ENCODE peak calls at places on chromosomes 6 and 20, in eight cellular contexts. H, Q, E, R, P, S, K and W are unnamed samples.

GRCh38 chr20:60497298-60497697 is 539.1 kb downstream of the CDH26 start:
- DNase-seq in H (no peak), Q (no peak), E (no peak), R (no peak), P (no peak), S (no peak), K (no peak), W (no peak)

GRCh38 chr6:71028236-71028876 is 71.5 kb upstream of the B3GAT2 start:
- DNase-seq in H (no peak), Q (no peak), E (peak), R (no peak), P (no peak), S (no peak), K (no peak), W (no peak)

GRCh38 chr20:25257130-25257529 is 9.2 kb downstream of the PYGB start:
- DNase-seq in H (no peak), Q (peak), E (no peak), R (no peak), P (no peak), S (no peak), K (no peak), W (no peak)

GRCh38 chr20:2338702-2339101 is 42.0 kb upstream of the TGM6 start:
- DNase-seq in H (no peak), Q (no peak), E (no peak), R (no peak), P (no peak), S (no peak), K (no peak), W (no peak)

GRCh38 chr6:156250593-156250992 is 526.6 kb upstream of the ARID1B start:
- DNase-seq in H (no peak), Q (no peak), E (no peak), R (no peak), P (no peak), S (no peak), K (no peak), W (no peak)

GRCh38 chr6:141103246-141103645 is 1029.5 kb upstream of the GJE1 start:
- DNase-seq in H (peak), Q (no peak), E (peak), R (peak), P (no peak), S (no peak), K (peak), W (no peak)

GRCh38 chr6:43716099-43716498 is 28.5 kb upstream of the MRPS18A start:
- DNase-seq in H (peak), Q (no peak), E (no peak), R (no peak), P (peak), S (no peak), K (no peak), W (no peak)

GRCh38 chr6:33814663-33814985 is 10.8 kb upstream of the MLN start:
- DNase-seq in H (no peak), Q (no peak), E (no peak), R (no peak), P (no peak), S (no peak), K (no peak), W (no peak)

GRCh38 chr6:24357336-24358218 is at the start of gene DCDC2:
- DNase-seq in H (peak), Q (peak), E (peak), R (no peak), P (peak), S (peak), K (no peak), W (peak)

GRCh38 chr6:110939429-110939828 is 19.1 kb upstream of the GTF3C6 start:
- DNase-seq in H (no peak), Q (no peak), E (no peak), R (no peak), P (no peak), S (no peak), K (no peak), W (no peak)

GRCh38 chr20:56624786-56625681 is 4.1 kb upstream of the TFAP2C start:
- DNase-seq in H (no peak), Q (no peak), E (no peak), R (no peak), P (no peak), S (no peak), K (no peak), W (peak)

GRCh38 chr6:25022140-25022553 is 86.4 kb upstream of the RIPOR2 start:
- DNase-seq in H (peak), Q (no peak), E (no peak), R (no peak), P (no peak), S (no peak), K (no peak), W (no peak)

GRCh38 chr20:31667315-31668285 is 29.9 kb downstream of the COX4I2 start:
- DNase-seq in H (no peak), Q (no peak), E (no peak), R (no peak), P (no peak), S (no peak), K (no peak), W (no peak)

GRCh38 chr6:136696783-136697364 is 95.4 kb downstream of the MAP3K5 start:
- DNase-seq in H (no peak), Q (no peak), E (peak), R (no peak), P (no peak), S (no peak), K (peak), W (no peak)

GRCh38 chr20:55544638-55545037 is 460.7 kb downstream of the CBLN4 start:
- DNase-seq in H (no peak), Q (no peak), E (no peak), R (no peak), P (no peak), S (no peak), K (no peak), W (no peak)

GRCh38 chr6:111423960-111424846 is 58.8 kb downstream of the REV3L start:
- DNase-seq in H (peak), Q (no peak), E (peak), R (no peak), P (no peak), S (no peak), K (peak), W (peak)

GRCh38 chr6:129460151-129460550 is 249.8 kb downstream of the ARHGAP18 start:
- DNase-seq in H (no peak), Q (no peak), E (no peak), R (no peak), P (no peak), S (no peak), K (no peak), W (no peak)

GRCh38 chr6:133503330-133503729 is 262.2 kb downstream of the EYA4 start:
- DNase-seq in H (peak), Q (no peak), E (no peak), R (no peak), P (no peak), S (no peak), K (no peak), W (no peak)

GRCh38 chr20:47208534-47209174 is 147.8 kb downstream of the ZMYND8 start:
- DNase-seq in H (no peak), Q (no peak), E (no peak), R (no peak), P (no peak), S (no peak), K (no peak), W (no peak)

GRCh38 chr6:291697-292505 is at the start of gene DUSP22:
- DNase-seq in H (peak), Q (peak), E (no peak), R (peak), P (peak), S (no peak), K (no peak), W (peak)

GRCh38 chr6:37027036-37027720 is 21.7 kb downstream of the FGD2 start:
- DNase-seq in H (no peak), Q (no peak), E (no peak), R (no peak), P (no peak), S (no peak), K (no peak), W (no peak)

GRCh38 chr6:108097882-108098281 is 23.3 kb upstream of the OSTM1 start:
- DNase-seq in H (peak), Q (no peak), E (no peak), R (no peak), P (no peak), S (no peak), K (no peak), W (no peak)

GRCh38 chr6:134029495-134030455 is 22.6 kb downstream of the SLC2A12 start:
- DNase-seq in H (peak), Q (no peak), E (no peak), R (no peak), P (no peak), S (no peak), K (peak), W (no peak)

GRCh38 chr20:12201289-12201991 is 283.7 kb downstream of the BTBD3 start:
- DNase-seq in H (peak), Q (no peak), E (no peak), R (no peak), P (no peak), S (no peak), K (no peak), W (no peak)

GRCh38 chr6:138973481-138974140 is 14.4 kb downstream of the REPS1 start:
- DNase-seq in H (peak), Q (no peak), E (no peak), R (no peak), P (no peak), S (no peak), K (no peak), W (no peak)

GRCh38 chr6:26068036-26068435 is 19.2 kb upstream of the HFE start:
- DNase-seq in H (no peak), Q (no peak), E (no peak), R (no peak), P (no peak), S (no peak), K (no peak), W (no peak)

GRCh38 chr6:20234136-20234535 is 21.9 kb upstream of the MBOAT1 start:
- DNase-seq in H (no peak), Q (no peak), E (no peak), R (no peak), P (no peak), S (no peak), K (no peak), W (no peak)

GRCh38 chr20:34713194-34713943 is 9.2 kb downstream of the TP53INP2 start:
- DNase-seq in H (peak), Q (no peak), E (no peak), R (peak), P (no peak), S (no peak), K (no peak), W (peak)

GRCh38 chr6:122130026-122130348 is 269.5 kb upstream of the HSF2 start:
- DNase-seq in H (no peak), Q (no peak), E (no peak), R (no peak), P (no peak), S (no peak), K (no peak), W (no peak)

GRCh38 chr6:105504660-105505059 is 101.8 kb upstream of the PREP start:
- DNase-seq in H (no peak), Q (no peak), E (no peak), R (no peak), P (no peak), S (no peak), K (no peak), W (peak)

GRCh38 chr6:146543211-146543939 is at the start of gene RAB32:
- DNase-seq in H (peak), Q (peak), E (no peak), R (no peak), P (peak), S (peak), K (no peak), W (peak)

GRCh38 chr6:1622220-1622841 is 12.6 kb downstream of the FOXC1 start:
- DNase-seq in H (no peak), Q (no peak), E (no peak), R (no peak), P (no peak), S (no peak), K (no peak), W (no peak)

GRCh38 chr20:13331536-13331935 is 110.5 kb downstream of the ISM1 start:
- DNase-seq in H (peak), Q (no peak), E (no peak), R (no peak), P (no peak), S (no peak), K (no peak), W (no peak)

GRCh38 chr20:51383891-51384510 is 158.5 kb downstream of the NFATC2 start:
- DNase-seq in H (no peak), Q (no peak), E (no peak), R (no peak), P (no peak), S (no peak), K (no peak), W (no peak)

GRCh38 chr6:4059115-4059777 is 19.7 kb downstream of the FAM217A start:
- DNase-seq in H (peak), Q (no peak), E (no peak), R (no peak), P (no peak), S (no peak), K (no peak), W (no peak)